ENCODE peak calls at places on chromosome 17, in six cellular contexts. I is heart left ventricle, E is hepatocyte, F is psoas muscle, B is PC-3, Z is BE2C. Y is an unnamed sample.
A peak's percentile ranks its signal among the peaks of the same experiment; 100 is the strongest.

GRCh38 chr17:78759203-78759968 is 22.7 kb downstream of the CYTH1 start:
- DNase-seq in F (peak; percentile 47), E (peak; percentile 52), I (peak; percentile 76), Z (peak; percentile 61), B (no peak), Y (peak; percentile 74)

GRCh38 chr17:66542183-66542966 is 240.0 kb downstream of the PRKCA start:
- DNase-seq in B (peak; percentile 66), E (no peak), F (no peak), I (no peak), Z (no peak), Y (no peak)

GRCh38 chr17:2904135-2904534 is 107.9 kb downstream of the RAP1GAP2 start:
- DNase-seq in E (peak; percentile 46), Z (peak; percentile 83), I (peak; percentile 77), F (no peak), B (no peak), Y (no peak)

GRCh38 chr17:41959336-41960095 is 7.1 kb upstream of the CNP start:
- DNase-seq in E (peak; percentile 50), Z (peak; percentile 83), B (peak; percentile 48), F (no peak), I (no peak), Y (no peak)

GRCh38 chr17:81928497-81929252 is 1.1 kb upstream of the MAFG start:
- DNase-seq in B (peak; percentile 49), E (peak; percentile 46), Z (no peak), F (peak; percentile 25), I (no peak), Y (peak; percentile 37)

GRCh38 chr17:61669522-61669921 is 78.5 kb upstream of the NACA2 start:
- DNase-seq in B (no peak), Z (no peak), I (no peak), F (no peak), E (no peak), Y (no peak)

GRCh38 chr17:80254396-80255241 is 6.0 kb upstream of the RNF213 start:
- DNase-seq in Z (no peak), B (peak; percentile 100), E (peak; percentile 78), F (no peak), I (no peak), Y (peak; percentile 75)

GRCh38 chr17:35257080-35257701 is 14.3 kb downstream of the SLFN5 start:
- DNase-seq in E (no peak), F (no peak), I (no peak), B (peak; percentile 90), Z (no peak), Y (peak; percentile 64)

GRCh38 chr17:62965649-62966425 is at the start of gene TANC2:
- DNase-seq in E (peak; percentile 94), Z (peak; percentile 88), F (peak; percentile 80), I (peak; percentile 88), B (peak; percentile 79), Y (peak; percentile 87)

GRCh38 chr17:8187517-8188407 is 2.2 kb downstream of the BORCS6 start:
- DNase-seq in I (peak; percentile 91), Z (peak; percentile 85), B (peak; percentile 98), E (peak; percentile 96), F (peak; percentile 89), Y (peak; percentile 93)
- H3K4me1 ChIP-seq in I (peaks cover 26% of the 10 kb centered on the region), Z (peaks cover 3% of the 10 kb centered on the region), B (peaks cover 19% of the 10 kb centered on the region), E (peaks cover 12% of the 10 kb centered on the region), F (peaks cover 21% of the 10 kb centered on the region), Y (peaks cover 44% of the 10 kb centered on the region)

DNA sequence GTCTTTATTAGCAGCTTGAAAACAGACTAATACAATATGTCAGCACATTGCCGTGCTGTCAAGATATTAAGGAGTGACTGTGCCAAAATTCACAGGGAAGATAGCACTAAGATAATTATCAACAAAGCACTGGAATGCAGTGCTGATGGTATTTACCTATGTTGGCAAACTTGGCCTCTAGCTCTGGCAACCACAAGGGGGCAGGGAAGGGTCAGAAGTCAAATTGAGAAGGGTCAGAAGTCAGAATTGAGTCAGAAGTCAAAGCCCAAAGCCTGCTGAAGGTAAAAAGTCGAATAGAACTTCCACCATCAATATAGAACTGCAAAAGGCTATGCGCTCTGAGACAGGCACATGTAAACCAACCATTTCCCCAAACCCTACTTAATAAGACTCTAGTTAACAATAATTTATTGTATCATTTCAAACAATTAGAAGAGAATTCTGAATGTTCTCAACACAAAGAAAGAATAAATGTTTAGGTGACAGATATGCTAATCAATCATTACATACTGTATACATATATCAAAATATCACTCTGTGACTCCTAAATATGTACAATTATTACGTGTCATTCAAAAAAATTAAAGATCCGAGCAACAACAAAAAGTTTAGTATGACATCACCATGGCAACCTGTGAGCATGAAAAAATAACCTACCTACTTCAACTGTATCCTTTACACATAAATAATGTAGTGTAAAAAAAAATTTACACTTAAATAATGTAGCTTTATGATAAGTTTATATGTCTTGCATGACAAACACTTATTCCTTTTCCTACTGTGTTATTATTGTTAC is 916.1 kb downstream of the KCNJ2 start:
- DNase-seq in Z (peak; percentile 66), I (no peak), F (no peak), B (peak; percentile 46), E (peak; percentile 20), Y (peak; percentile 41)
- TF ChIP-seq CTCF in Z (peak; percentile 83), I (no peak), F (no peak), B (peak; percentile 67), E (peak; percentile 36), Y (no peak)

DNA sequence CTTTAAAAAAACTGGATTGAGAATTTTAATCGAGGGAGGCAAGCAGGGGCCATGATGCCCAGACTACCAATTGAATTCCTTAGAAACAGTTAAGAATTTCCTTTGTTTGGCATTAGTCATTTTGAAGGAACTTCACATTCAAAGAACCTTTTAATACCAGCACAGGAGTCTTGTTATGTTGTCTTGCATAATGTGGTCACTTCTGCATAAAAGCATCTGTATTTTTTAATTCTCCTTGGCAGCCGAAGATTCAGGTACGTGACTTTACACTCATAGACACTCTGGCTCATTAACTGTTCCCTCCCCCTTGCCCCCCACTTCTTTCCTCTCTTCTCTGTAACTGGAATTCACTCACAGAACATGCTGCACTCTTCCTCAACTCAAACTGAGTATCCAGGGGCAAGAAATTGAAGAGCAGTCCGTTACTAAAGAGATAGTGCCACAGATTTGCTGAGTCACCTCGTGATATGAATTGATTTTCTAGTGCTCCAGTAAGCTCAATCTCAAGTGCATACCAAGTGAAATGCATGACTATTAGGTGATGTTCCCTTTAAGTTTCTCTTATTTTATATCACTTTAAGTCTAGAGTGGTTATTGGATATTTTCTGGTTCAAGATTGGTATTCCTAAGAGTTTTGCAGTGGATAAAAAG is 572.2 kb upstream of the SOX9 start:
- DNase-seq in I (no peak), B (peak; percentile 49), E (no peak), Z (no peak), F (no peak), Y (no peak)
- H3K4me1 ChIP-seq in I (no peaks in the 10 kb centered on the region), B (peaks cover 7% of the 10 kb centered on the region), E (no peaks in the 10 kb centered on the region), Z (peaks cover 4% of the 10 kb centered on the region), F (no peaks in the 10 kb centered on the region), Y (no peaks in the 10 kb centered on the region)

GRCh38 chr17:6249747-6250146 is 179.6 kb downstream of the WSCD1 start:
- DNase-seq in F (no peak), Z (no peak), I (no peak), B (no peak), E (no peak), Y (no peak)
- TF ChIP-seq CTCF in F (no peak), Z (no peak), I (no peak), B (no peak), E (no peak), Y (no peak)

GRCh38 chr17:27539152-27539551 is 82.9 kb downstream of the KSR1 start:
- DNase-seq in F (no peak), Z (no peak), B (no peak), I (no peak), E (no peak), Y (no peak)

GRCh38 chr17:27536781-27537180 is 80.5 kb downstream of the KSR1 start:
- DNase-seq in E (no peak), Z (no peak), B (no peak), I (no peak), F (no peak), Y (no peak)

GRCh38 chr17:27540300-27541105 is 84.3 kb downstream of the KSR1 start:
- DNase-seq in I (peak; percentile 82), B (peak; percentile 23), E (peak; percentile 86), F (peak; percentile 83), Z (no peak), Y (peak; percentile 83)

GRCh38 chr17:27539794-27540193 is 83.5 kb downstream of the KSR1 start:
- DNase-seq in Z (no peak), B (no peak), E (no peak), I (no peak), F (no peak), Y (no peak)

GRCh38 chr17:27538156-27538955 is 82.1 kb downstream of the KSR1 start:
- DNase-seq in I (no peak), Z (no peak), B (no peak), F (no peak), E (no peak), Y (no peak)
- H3K4me1 ChIP-seq in I (no peaks in the 10 kb centered on the region), Z (no peaks in the 10 kb centered on the region), B (peaks cover 5% of the 10 kb centered on the region), F (peaks cover 15% of the 10 kb centered on the region), E (peaks cover 73% of the 10 kb centered on the region), Y (peaks cover 52% of the 10 kb centered on the region)

DNA sequence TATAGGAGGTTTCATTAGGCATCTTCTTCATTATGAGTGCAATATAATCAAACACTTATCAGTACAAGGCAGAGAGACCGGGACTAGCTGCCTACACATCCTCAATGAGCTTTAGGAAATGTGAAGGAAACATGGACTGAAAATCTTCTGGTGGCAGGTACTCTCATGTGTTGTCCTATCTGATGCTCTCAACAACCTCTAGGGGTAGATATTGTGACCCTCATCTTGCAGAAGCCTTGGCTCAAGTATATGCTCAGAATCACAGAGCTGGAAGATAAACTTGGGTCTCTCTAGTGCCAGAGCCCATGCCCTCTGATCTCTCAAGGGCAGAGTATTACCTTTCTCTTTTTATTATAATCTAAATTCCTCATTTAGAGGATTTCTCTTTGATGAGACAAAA is 181.6 kb upstream of the C17orf78 start:
- DNase-seq in F (no peak), Z (no peak), I (no peak), B (no peak), E (no peak), Y (no peak)
- TF ChIP-seq CTCF in F (no peak), Z (peak; percentile 30), I (no peak), B (no peak), E (no peak), Y (no peak)

GRCh38 chr17:75343007-75343406 is 53.8 kb upstream of the SLC25A19 start:
- DNase-seq in F (no peak), E (no peak), I (no peak), Z (no peak), B (no peak), Y (no peak)
- H3K4me1 ChIP-seq in F (peaks cover 58% of the 10 kb centered on the region), E (peaks cover 16% of the 10 kb centered on the region), I (peaks cover 15% of the 10 kb centered on the region), Z (peaks cover 2% of the 10 kb centered on the region), B (no peaks in the 10 kb centered on the region), Y (peaks cover 34% of the 10 kb centered on the region)

DNA sequence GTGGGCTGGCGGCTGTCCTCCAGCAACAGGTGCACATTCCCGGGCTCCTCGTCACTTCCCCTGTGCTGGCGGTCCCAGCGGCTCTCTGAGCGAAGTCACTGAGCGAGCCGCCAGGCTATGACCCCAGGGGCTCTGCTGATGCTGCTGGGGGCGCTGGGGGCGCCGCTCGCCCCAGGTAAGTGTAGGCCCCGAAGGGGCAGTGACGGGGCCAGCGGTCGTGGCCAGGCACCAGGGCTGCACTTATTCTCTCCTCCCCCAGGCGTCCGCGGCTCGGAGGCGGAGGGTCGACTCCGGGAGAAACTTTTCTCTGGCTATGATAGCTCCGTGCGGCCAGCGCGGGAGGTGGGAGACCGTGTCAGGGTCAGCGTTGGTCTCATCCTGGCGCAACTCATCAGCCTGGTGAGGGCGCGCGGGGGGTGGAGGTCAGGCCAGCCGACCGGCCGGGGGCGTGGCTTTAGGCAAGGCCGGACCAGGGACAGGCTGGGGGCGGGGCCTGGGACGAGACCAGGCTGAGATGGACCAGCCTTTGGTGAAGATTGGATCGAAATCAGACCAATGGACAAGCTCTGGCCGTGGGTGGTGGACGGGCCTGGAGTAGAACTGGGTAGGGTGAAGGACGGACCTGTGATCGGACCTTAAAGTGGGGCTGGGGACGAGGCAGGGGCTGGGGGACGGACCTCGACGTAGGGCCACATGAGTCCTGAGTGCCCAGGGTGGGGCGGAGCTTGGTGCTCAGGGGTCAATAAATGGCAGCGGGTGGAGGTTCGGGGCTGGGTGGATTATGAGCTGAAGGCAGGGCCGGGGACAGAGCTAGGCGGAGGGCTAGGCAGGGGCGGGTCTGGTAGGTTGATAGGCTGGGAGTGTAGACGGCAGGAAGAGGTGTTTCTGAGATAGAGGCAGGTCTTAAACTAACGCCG is at the start of gene CHRNB1:
- DNase-seq in F (peak; percentile 93), Z (peak; percentile 35), I (peak; percentile 89), E (peak; percentile 85), B (no peak), Y (peak; percentile 88)
- TF ChIP-seq CTCF in F (peak; percentile 10), Z (no peak), I (no peak), E (no peak), B (no peak), Y (no peak)